ENCODE peak calls at places on chromosome 7, in four cellular contexts. I is RCC 7860, P is T-helper 2 cell, O is substantia nigra. C is an unnamed sample.

GRCh38 chr7:8371742-8372141 is 61.7 kb upstream of the NXPH1 start:
- DNase-seq in O (no peak), I (no peak), P (no peak), C (no peak)

GRCh38 chr7:117871401-117871777 is 1.9 kb downstream of the CTTNBP2 start:
- DNase-seq in P (no peak), O (no peak), I (no peak), C (no peak)

GRCh38 chr7:75991531-75992082 is 2.8 kb downstream of the TMEM120A start:
- DNase-seq in P (no peak), O (no peak), I (no peak), C (no peak)

GRCh38 chr7:29684787-29685650 is 121.3 kb upstream of the WIPF3 start:
- DNase-seq in P (no peak), O (peak; percentile 35), I (peak; percentile 46), C (peak; percentile 80)

GRCh38 chr7:155947051-155947450 is 134.8 kb upstream of the SHH start:
- DNase-seq in O (no peak), I (peak; percentile 76), P (no peak), C (no peak)

GRCh38 chr7:155454183-155455112 is 3.5 kb upstream of the EN2 start:
- DNase-seq in O (no peak), P (no peak), I (no peak), C (no peak)

GRCh38 chr7:33243319-33243881 is 114.0 kb downstream of the BBS9 start:
- DNase-seq in O (no peak), I (peak; percentile 31), P (no peak), C (no peak)

GRCh38 chr7:72445075-72445474 is 32.9 kb upstream of the CALN1 start:
- DNase-seq in P (no peak), O (no peak), I (no peak), C (no peak)

GRCh38 chr7:36167403-36168050 is 14.5 kb downstream of the EEPD1 start:
- DNase-seq in P (no peak), O (no peak), I (no peak), C (no peak)

GRCh38 chr7:39741942-39742623 is 118.7 kb downstream of the RALA start:
- DNase-seq in P (peak; percentile 15), I (no peak), O (no peak), C (no peak)

GRCh38 chr7:3154881-3155494 is 111.3 kb upstream of the CARD11 start:
- DNase-seq in I (peak; percentile 40), O (no peak), P (peak; percentile 36), C (no peak)

GRCh38 chr7:44131173-44132009 is 8.0 kb upstream of the POLD2 start:
- DNase-seq in O (no peak), P (no peak), I (no peak), C (no peak)

GRCh38 chr7:2444476-2444875 is 31.7 kb downstream of the GRIFIN start:
- DNase-seq in P (no peak), I (no peak), O (peak; percentile 13), C (no peak)

GRCh38 chr7:95772771-95773581 is 622 bp downstream of the DYNC1I1 start:
- DNase-seq in P (no peak), I (no peak), O (no peak), C (no peak)

GRCh38 chr7:151080522-151081169 is at the start of gene FASTK:
- DNase-seq in O (peak; percentile 84), P (peak; percentile 86), I (peak; percentile 86), C (peak; percentile 93)

GRCh38 chr7:135184254-135184841 is 13.8 kb upstream of the CYREN start:
- DNase-seq in O (no peak), P (no peak), I (no peak), C (peak; percentile 48)

GRCh38 chr7:138753611-138754010 is 44.2 kb upstream of the TMEM213 start:
- DNase-seq in I (no peak), P (no peak), O (no peak), C (no peak)

GRCh38 chr7:65812281-65812680 is 60.6 kb upstream of the VKORC1L1 start:
- DNase-seq in O (no peak), P (no peak), I (no peak), C (no peak)

GRCh38 chr7:14937580-14937979 is 35.0 kb upstream of the DGKB start:
- DNase-seq in P (no peak), O (no peak), I (no peak), C (no peak)

GRCh38 chr7:124800386-124800785 is 34.8 kb upstream of the GPR37 start:
- DNase-seq in P (no peak), I (no peak), O (no peak), C (no peak)

GRCh38 chr7:25846722-25847121 is 305.3 kb upstream of the NFE2L3 start:
- DNase-seq in I (peak; percentile 69), P (no peak), O (no peak), C (no peak)

GRCh38 chr7:18700147-18700546 is 204.6 kb downstream of the HDAC9 start:
- DNase-seq in I (no peak), P (no peak), O (no peak), C (no peak)

GRCh38 chr7:25967278-25968204 is 184.5 kb upstream of the NFE2L3 start:
- DNase-seq in I (no peak), O (no peak), P (no peak), C (no peak)

GRCh38 chr7:48114115-48114514 is 25.1 kb downstream of the UPP1 start:
- DNase-seq in I (no peak), P (no peak), O (no peak), C (no peak)

GRCh38 chr7:47771301-47771989 is 176.8 kb downstream of the PKD1L1 start:
- DNase-seq in O (no peak), I (no peak), P (no peak), C (peak; percentile 78)

GRCh38 chr7:16504019-16504418 is 22.6 kb upstream of the LRRC72 start:
- DNase-seq in I (no peak), P (no peak), O (no peak), C (no peak)

GRCh38 chr7:19333706-19334105 is 188.5 kb upstream of the FERD3L start:
- DNase-seq in O (peak; percentile 0), I (no peak), P (no peak), C (no peak)

GRCh38 chr7:147759327-147759943 is 831.1 kb upstream of the C7orf33 start:
- DNase-seq in P (no peak), I (no peak), O (no peak), C (no peak)

GRCh38 chr7:90111-91063 is 102.0 kb upstream of the FAM20C start:
- DNase-seq in O (no peak), P (no peak), I (no peak), C (no peak)

GRCh38 chr7:105691029-105691691 is 109.9 kb upstream of the EFCAB10 start:
- DNase-seq in O (no peak), I (no peak), P (peak; percentile 43), C (no peak)

GRCh38 chr7:6444516-6445269 is 3.1 kb downstream of the DAGLB start:
- DNase-seq in P (no peak), I (no peak), O (no peak), C (no peak)

GRCh38 chr7:49091089-49091488 is 166.7 kb downstream of the CDC14C start:
- DNase-seq in P (no peak), O (no peak), I (no peak), C (no peak)

GRCh38 chr7:18895456-18895855 is 222.0 kb downstream of the TWIST1 start:
- DNase-seq in P (no peak), I (peak; percentile 79), O (no peak), C (no peak)

GRCh38 chr7:85554294-85554877 is 367.5 kb upstream of the SEMA3D start:
- DNase-seq in I (peak; percentile 60), O (no peak), P (no peak), C (no peak)

GRCh38 chr7:101231644-101232043 is 6.0 kb downstream of the CLDN15 start:
- DNase-seq in P (no peak), O (no peak), I (no peak), C (no peak)

GRCh38 chr7:55048221-55048859 is 29.5 kb downstream of the EGFR start:
- DNase-seq in P (no peak), I (no peak), O (no peak), C (no peak)

GRCh38 chr7:25945181-25945580 is 206.8 kb upstream of the NFE2L3 start:
- DNase-seq in O (no peak), I (no peak), P (no peak), C (no peak)

C was measured in suprapubic skin.